ENCODE peak calls at places on chromosomes 2 and 18, in nine cellular contexts. One of them, this sample, is unnamed.
A peak's percentile ranks its signal among the peaks of the same experiment; 100 is the strongest.

GRCh38 chr2:201938151-201938815 is 95.4 kb upstream of the FZD7 start:
- DNase-seq in ovary: no peak
- DNase-seq in tibial nerve: no peak
- DNase-seq in GM12878: no peak
- DNase-seq in stomach: no peak
- DNase-seq in K562: no peak
- DNase-seq in sigmoid colon: no peak
- DNase-seq in A549: no peak
- DNase-seq in transverse colon: no peak
- DNase-seq in this sample: no peak

GRCh38 chr2:111221701-111222100 is 101.0 kb downstream of the BCL2L11 start:
- DNase-seq in sigmoid colon: no peak
- DNase-seq in ovary: no peak
- DNase-seq in tibial nerve: no peak
- DNase-seq in A549: no peak
- DNase-seq in stomach: no peak
- DNase-seq in GM12878: no peak
- DNase-seq in K562: no peak
- DNase-seq in transverse colon: no peak
- DNase-seq in this sample: no peak

GRCh38 chr2:74922592-74923227 is 35.7 kb upstream of the POLE4 start:
- DNase-seq in tibial nerve: no peak
- DNase-seq in sigmoid colon: no peak
- DNase-seq in transverse colon: no peak
- DNase-seq in A549: no peak
- DNase-seq in ovary: no peak
- DNase-seq in K562: no peak
- DNase-seq in stomach: no peak
- DNase-seq in GM12878: no peak
- DNase-seq in this sample: no peak

GRCh38 chr2:237427807-237428506 is 14.0 kb upstream of the COL6A3 start:
- DNase-seq in A549: no peak
- DNase-seq in sigmoid colon: no peak
- DNase-seq in ovary: no peak
- DNase-seq in K562: no peak
- DNase-seq in GM12878: peak; percentile 35
- DNase-seq in stomach: no peak
- DNase-seq in transverse colon: no peak
- DNase-seq in tibial nerve: no peak
- DNase-seq in this sample: no peak

GRCh38 chr2:66508358-66509071 is 73.6 kb downstream of the MEIS1 start:
- DNase-seq in GM12878: no peak
- DNase-seq in A549: no peak
- DNase-seq in tibial nerve: no peak
- DNase-seq in transverse colon: no peak
- DNase-seq in sigmoid colon: no peak
- DNase-seq in stomach: no peak
- DNase-seq in ovary: no peak
- DNase-seq in K562: no peak
- DNase-seq in this sample: no peak

GRCh38 chr2:175575346-175576258 is 394.1 kb upstream of the ATP5MC3 start:
- DNase-seq in transverse colon: no peak
- DNase-seq in K562: no peak
- DNase-seq in GM12878: peak; percentile 62
- DNase-seq in A549: no peak
- DNase-seq in tibial nerve: no peak
- DNase-seq in stomach: no peak
- DNase-seq in ovary: no peak
- DNase-seq in sigmoid colon: no peak
- DNase-seq in this sample: no peak

GRCh38 chr2:70977605-70978205 is 725 bp upstream of the ANKRD53 start:
- DNase-seq in GM12878: no peak
- DNase-seq in transverse colon: peak; percentile 57
- DNase-seq in K562: no peak
- DNase-seq in tibial nerve: peak; percentile 32
- DNase-seq in A549: no peak
- DNase-seq in sigmoid colon: peak; percentile 81
- DNase-seq in ovary: no peak
- DNase-seq in stomach: peak; percentile 49
- DNase-seq in this sample: peak; percentile 54

GRCh38 chr18:53944721-53945120 is 279.7 kb downstream of the MBD2 start:
- DNase-seq in ovary: no peak
- DNase-seq in tibial nerve: no peak
- DNase-seq in A549: peak; percentile 21
- DNase-seq in transverse colon: no peak
- DNase-seq in stomach: no peak
- DNase-seq in K562: no peak
- DNase-seq in sigmoid colon: no peak
- DNase-seq in GM12878: no peak
- DNase-seq in this sample: no peak

GRCh38 chr2:12651661-12652060 is 65.1 kb upstream of the TRIB2 start:
- DNase-seq in GM12878: no peak
- DNase-seq in stomach: no peak
- DNase-seq in sigmoid colon: no peak
- DNase-seq in transverse colon: no peak
- DNase-seq in A549: no peak
- DNase-seq in tibial nerve: no peak
- DNase-seq in ovary: no peak
- DNase-seq in K562: no peak
- DNase-seq in this sample: no peak

GRCh38 chr2:118723394-118723793 is 124.1 kb downstream of the EN1 start:
- DNase-seq in transverse colon: no peak
- DNase-seq in tibial nerve: no peak
- DNase-seq in ovary: no peak
- DNase-seq in stomach: no peak
- DNase-seq in A549: no peak
- DNase-seq in sigmoid colon: no peak
- DNase-seq in K562: no peak
- DNase-seq in GM12878: no peak
- DNase-seq in this sample: no peak

GRCh38 chr18:8045890-8046289 is 478.8 kb downstream of the PTPRM start:
- DNase-seq in K562: no peak
- DNase-seq in GM12878: no peak
- DNase-seq in tibial nerve: no peak
- DNase-seq in A549: no peak
- DNase-seq in ovary: no peak
- DNase-seq in stomach: no peak
- DNase-seq in sigmoid colon: no peak
- DNase-seq in transverse colon: no peak
- DNase-seq in this sample: no peak

GRCh38 chr2:212960336-212960735 is 191.1 kb downstream of the IKZF2 start:
- DNase-seq in GM12878: no peak
- DNase-seq in tibial nerve: no peak
- DNase-seq in K562: no peak
- DNase-seq in A549: no peak
- DNase-seq in sigmoid colon: no peak
- DNase-seq in transverse colon: no peak
- DNase-seq in ovary: no peak
- DNase-seq in stomach: no peak
- DNase-seq in this sample: no peak

GRCh38 chr2:231397011-231397927 is 1.8 kb downstream of the B3GNT7 start:
- DNase-seq in ovary: no peak
- DNase-seq in transverse colon: no peak
- DNase-seq in GM12878: no peak
- DNase-seq in K562: no peak
- DNase-seq in A549: no peak
- DNase-seq in tibial nerve: no peak
- DNase-seq in stomach: no peak
- DNase-seq in sigmoid colon: no peak
- DNase-seq in this sample: no peak
- TF ChIP-seq POLR2A in ovary: no peak
- TF ChIP-seq POLR2A in transverse colon: no peak
- TF ChIP-seq POLR2A in GM12878: no peak
- TF ChIP-seq POLR2A in K562: no peak
- TF ChIP-seq POLR2A in A549: no peak
- TF ChIP-seq POLR2A in tibial nerve: no peak
- TF ChIP-seq POLR2A in stomach: no peak
- TF ChIP-seq POLR2A in sigmoid colon: peak; percentile 28
- TF ChIP-seq POLR2A in this sample: no peak

GRCh38 chr2:108934151-108934550 is 54.9 kb downstream of the EDAR start:
- DNase-seq in stomach: no peak
- DNase-seq in tibial nerve: no peak
- DNase-seq in K562: no peak
- DNase-seq in GM12878: no peak
- DNase-seq in transverse colon: no peak
- DNase-seq in sigmoid colon: no peak
- DNase-seq in A549: no peak
- DNase-seq in ovary: no peak
- DNase-seq in this sample: no peak

GRCh38 chr2:108934583-108935230 is 54.3 kb downstream of the EDAR start:
- DNase-seq in sigmoid colon: no peak
- DNase-seq in stomach: no peak
- DNase-seq in K562: no peak
- DNase-seq in GM12878: no peak
- DNase-seq in tibial nerve: no peak
- DNase-seq in transverse colon: no peak
- DNase-seq in A549: no peak
- DNase-seq in ovary: no peak
- DNase-seq in this sample: no peak

GRCh38 chr2:108936076-108936867 is 52.7 kb downstream of the EDAR start:
- DNase-seq in stomach: no peak
- DNase-seq in GM12878: no peak
- DNase-seq in A549: no peak
- DNase-seq in K562: no peak
- DNase-seq in transverse colon: no peak
- DNase-seq in tibial nerve: no peak
- DNase-seq in sigmoid colon: no peak
- DNase-seq in ovary: no peak
- DNase-seq in this sample: no peak

GRCh38 chr2:108936868-108937265 is 52.2 kb downstream of the EDAR start:
- DNase-seq in sigmoid colon: no peak
- DNase-seq in tibial nerve: no peak
- DNase-seq in ovary: no peak
- DNase-seq in stomach: no peak
- DNase-seq in K562: no peak
- DNase-seq in A549: no peak
- DNase-seq in transverse colon: no peak
- DNase-seq in GM12878: no peak
- DNase-seq in this sample: no peak

GRCh38 chr2:108935231-108935863 is 53.7 kb downstream of the EDAR start:
- DNase-seq in stomach: no peak
- DNase-seq in GM12878: no peak
- DNase-seq in transverse colon: no peak
- DNase-seq in K562: no peak
- DNase-seq in tibial nerve: no peak
- DNase-seq in ovary: no peak
- DNase-seq in A549: no peak
- DNase-seq in sigmoid colon: no peak
- DNase-seq in this sample: no peak
- TF ChIP-seq EP300 in stomach: no peak
- TF ChIP-seq EP300 in GM12878: no peak
- TF ChIP-seq EP300 in transverse colon: no peak
- TF ChIP-seq EP300 in K562: no peak
- TF ChIP-seq EP300 in tibial nerve: no peak
- TF ChIP-seq EP300 in ovary: no peak
- TF ChIP-seq EP300 in A549: no peak
- TF ChIP-seq EP300 in sigmoid colon: no peak
- TF ChIP-seq EP300 in this sample: no peak

GRCh38 chr18:75106746-75107145 is 102.2 kb downstream of the PTGR3 start:
- DNase-seq in A549: no peak
- DNase-seq in transverse colon: no peak
- DNase-seq in stomach: no peak
- DNase-seq in K562: no peak
- DNase-seq in GM12878: no peak
- DNase-seq in sigmoid colon: no peak
- DNase-seq in tibial nerve: no peak
- DNase-seq in ovary: no peak
- DNase-seq in this sample: no peak

GRCh38 chr18:75105551-75106254 is 103.2 kb downstream of the PTGR3 start:
- DNase-seq in A549: no peak
- DNase-seq in tibial nerve: no peak
- DNase-seq in GM12878: no peak
- DNase-seq in ovary: no peak
- DNase-seq in K562: no peak
- DNase-seq in stomach: no peak
- DNase-seq in sigmoid colon: no peak
- DNase-seq in transverse colon: no peak
- DNase-seq in this sample: no peak

GRCh38 chr18:75107931-75108276 is 101.0 kb downstream of the PTGR3 start:
- DNase-seq in K562: no peak
- DNase-seq in tibial nerve: no peak
- DNase-seq in A549: no peak
- DNase-seq in ovary: no peak
- DNase-seq in transverse colon: no peak
- DNase-seq in stomach: no peak
- DNase-seq in sigmoid colon: no peak
- DNase-seq in GM12878: no peak
- DNase-seq in this sample: no peak

GRCh38 chr18:75109001-75109400 is 99.9 kb downstream of the PTGR3 start:
- DNase-seq in K562: no peak
- DNase-seq in ovary: no peak
- DNase-seq in sigmoid colon: no peak
- DNase-seq in tibial nerve: no peak
- DNase-seq in stomach: no peak
- DNase-seq in GM12878: no peak
- DNase-seq in transverse colon: no peak
- DNase-seq in A549: no peak
- DNase-seq in this sample: no peak

DNA sequence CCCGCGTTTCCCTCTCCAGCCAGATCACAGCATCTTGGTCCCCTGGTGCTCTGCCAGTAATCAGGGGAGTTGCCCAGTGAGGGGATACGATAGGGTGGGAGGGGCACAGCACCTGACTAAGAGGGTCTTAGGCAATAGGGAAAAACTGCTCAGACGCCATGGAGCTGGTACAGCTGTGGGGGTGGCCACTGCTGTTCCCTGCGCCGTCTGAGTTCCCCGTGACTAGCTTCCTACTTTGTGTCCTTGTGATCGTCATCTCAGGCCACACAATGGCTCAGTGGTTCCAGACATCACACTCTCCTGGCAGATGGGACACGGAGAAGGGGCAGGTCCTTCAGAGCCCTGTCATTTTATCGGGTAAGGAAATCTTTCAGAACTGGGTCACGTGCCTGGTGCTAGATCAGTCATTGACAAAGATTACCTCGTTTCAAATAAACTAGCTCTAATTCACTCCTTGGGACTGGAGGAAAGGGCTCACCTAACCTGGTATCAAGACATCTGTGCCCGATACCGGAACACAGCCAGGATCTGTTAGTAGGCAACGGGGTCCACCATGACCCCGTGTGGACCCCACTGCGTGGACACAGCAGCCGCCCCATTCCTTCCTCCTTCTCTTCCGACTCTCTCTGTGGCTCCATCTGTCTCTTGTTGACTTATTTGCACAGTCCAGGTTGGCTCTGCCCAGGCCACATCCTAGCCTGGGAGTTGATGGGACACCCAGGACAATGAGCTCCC is 101.6 kb downstream of the PTGR3 start:
- DNase-seq in tibial nerve: no peak
- DNase-seq in transverse colon: no peak
- DNase-seq in GM12878: no peak
- DNase-seq in sigmoid colon: no peak
- DNase-seq in stomach: no peak
- DNase-seq in ovary: no peak
- DNase-seq in K562: no peak
- DNase-seq in A549: no peak
- DNase-seq in this sample: no peak
- H3K4me1 ChIP-seq in tibial nerve: no peaks in the 10 kb centered on the region
- H3K4me1 ChIP-seq in transverse colon: no peaks in the 10 kb centered on the region
- H3K4me1 ChIP-seq in GM12878: no peaks in the 10 kb centered on the region
- H3K4me1 ChIP-seq in sigmoid colon: no peaks in the 10 kb centered on the region
- H3K4me1 ChIP-seq in stomach: no peaks in the 10 kb centered on the region
- H3K4me1 ChIP-seq in ovary: no peaks in the 10 kb centered on the region
- H3K4me1 ChIP-seq in K562: no peaks in the 10 kb centered on the region
- H3K4me1 ChIP-seq in A549: no peaks in the 10 kb centered on the region
- H3K4me1 ChIP-seq in this sample: no peaks in the 10 kb centered on the region

GRCh38 chr2:203016716-203017115 is 2.0 kb downstream of the NBEAL1 start:
- DNase-seq in A549: no peak
- DNase-seq in GM12878: no peak
- DNase-seq in tibial nerve: no peak
- DNase-seq in stomach: no peak
- DNase-seq in ovary: no peak
- DNase-seq in sigmoid colon: no peak
- DNase-seq in K562: no peak
- DNase-seq in transverse colon: no peak
- DNase-seq in this sample: no peak
- TF ChIP-seq POLR2A in A549: no peak
- TF ChIP-seq POLR2A in GM12878: no peak
- TF ChIP-seq POLR2A in tibial nerve: no peak
- TF ChIP-seq POLR2A in stomach: no peak
- TF ChIP-seq POLR2A in ovary: no peak
- TF ChIP-seq POLR2A in sigmoid colon: no peak
- TF ChIP-seq POLR2A in K562: no peak
- TF ChIP-seq POLR2A in transverse colon: no peak
- TF ChIP-seq POLR2A in this sample: no peak